ENCODE peak calls at places on chromosomes 2 and 18, in nine cellular contexts. B, O, M, E, F, V, Y, N and W are unnamed samples.

GRCh38 chr2:186950694-186951093 is 101.7 kb upstream of the ZSWIM2 start:
- DNase-seq in E (no peak), Y (no peak), O (peak; percentile 3), B (no peak), F (no peak), M (no peak), V (no peak), N (no peak), W (no peak)

GRCh38 chr2:119482481-119483394 is 41.5 kb downstream of the SCTR start:
- DNase-seq in M (no peak), B (no peak), N (no peak), O (no peak), F (no peak), V (no peak), E (no peak), Y (no peak), W (no peak)

GRCh38 chr2:233354971-233355574 is 779 bp downstream of the DGKD start:
- DNase-seq in V (peak; percentile 53), B (no peak), N (peak; percentile 46), O (no peak), M (no peak), F (no peak), E (peak; percentile 24), Y (no peak), W (no peak)

GRCh38 chr2:10571057-10571456 is 118.7 kb downstream of the NOL10 start:
- DNase-seq in V (no peak), Y (no peak), F (no peak), M (no peak), E (no peak), N (no peak), B (no peak), O (no peak), W (no peak)

GRCh38 chr2:30226144-30227032 is 4.9 kb upstream of the LBH start:
- DNase-seq in N (no peak), M (peak; percentile 32), O (no peak), V (no peak), E (no peak), Y (no peak), B (no peak), F (no peak), W (no peak)

GRCh38 chr2:202122975-202123765 is 50.1 kb downstream of the KIAA2012 start:
- DNase-seq in F (no peak), V (no peak), E (peak; percentile 34), Y (no peak), M (no peak), O (no peak), B (no peak), N (no peak), W (no peak)

GRCh38 chr2:176507736-176508135 is 238.5 kb downstream of the MTX2 start:
- DNase-seq in N (no peak), M (no peak), B (no peak), F (no peak), E (no peak), V (no peak), Y (no peak), O (no peak), W (no peak)

GRCh38 chr2:128505150-128505490 is 186.5 kb upstream of the HS6ST1 start:
- DNase-seq in M (no peak), F (peak; percentile 66), O (no peak), N (no peak), E (no peak), B (no peak), V (peak; percentile 43), Y (peak; percentile 19), W (no peak)

GRCh38 chr2:236180831-236181453 is 12.8 kb upstream of the GBX2 start:
- DNase-seq in F (peak; percentile 69), N (peak; percentile 83), V (peak; percentile 45), E (peak; percentile 25), M (peak; percentile 57), O (peak; percentile 11), B (no peak), Y (no peak), W (no peak)

GRCh38 chr18:36719630-36720029 is 109.2 kb downstream of the TPGS2 start:
- DNase-seq in V (no peak), O (no peak), F (no peak), N (no peak), E (no peak), B (no peak), Y (no peak), M (no peak), W (no peak)

GRCh38 chr18:677951-678363 is 20.5 kb downstream of the TYMS start:
- DNase-seq in M (no peak), Y (no peak), F (no peak), V (no peak), O (no peak), B (no peak), E (peak; percentile 32), N (no peak), W (no peak)

DNA sequence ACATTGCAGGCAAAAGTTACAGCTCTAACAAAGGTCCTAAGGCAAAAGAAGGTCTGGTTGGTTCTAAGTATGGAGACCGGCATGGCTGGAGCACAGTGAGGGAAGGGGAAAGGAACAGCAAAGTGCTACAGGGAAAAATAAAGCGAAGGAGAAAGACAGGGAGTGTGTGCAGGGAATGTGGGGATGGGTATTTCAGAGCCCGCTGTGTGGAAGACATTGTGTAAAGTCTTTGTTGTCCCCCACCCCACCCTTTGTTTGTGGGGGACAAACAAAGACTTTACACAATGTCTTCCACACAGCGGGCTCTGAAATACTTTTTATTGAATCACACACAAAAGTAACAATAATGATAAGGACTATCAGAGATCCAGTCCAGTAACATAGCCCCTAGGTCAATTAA is 28.9 kb upstream of the C2orf15 start:
- DNase-seq in V (no peak), M (no peak), B (no peak), F (no peak), E (peak; percentile 16), N (no peak), Y (no peak), O (no peak), W (no peak)
- TF ChIP-seq CTCF in V (no peak), M (no peak), B (no peak), F (no peak), E (no peak), N (no peak), Y (no peak), O (no peak), W (no peak)

GRCh38 chr2:1594281-1595171 is 149.8 kb downstream of the PXDN start:
- DNase-seq in M (no peak), Y (peak; percentile 42), N (peak; percentile 13), E (no peak), B (no peak), O (no peak), F (no peak), V (no peak), W (no peak)

GRCh38 chr2:1593371-1594205 is 150.7 kb downstream of the PXDN start:
- DNase-seq in M (no peak), E (no peak), V (no peak), O (no peak), Y (peak; percentile 22), F (no peak), N (peak; percentile 90), B (no peak), W (peak; percentile 92)

GRCh38 chr2:1590611-1591460 is 153.5 kb downstream of the PXDN start:
- DNase-seq in N (no peak), F (peak; percentile 9), M (no peak), O (no peak), V (no peak), Y (no peak), B (no peak), E (no peak), W (no peak)

GRCh38 chr2:1591461-1591770 is 152.9 kb downstream of the PXDN start:
- DNase-seq in B (no peak), N (no peak), V (no peak), O (no peak), E (no peak), F (no peak), M (no peak), Y (peak; percentile 39), W (no peak)

GRCh38 chr2:1591978-1592907 is 152.1 kb downstream of the PXDN start:
- DNase-seq in O (no peak), M (peak; percentile 88), Y (peak; percentile 20), N (peak; percentile 71), F (peak; percentile 95), E (peak; percentile 46), V (peak; percentile 13), B (no peak), W (peak; percentile 81)
- TF ChIP-seq CTCF in O (peak; percentile 52), M (peak; percentile 92), Y (no peak), N (peak; percentile 34), F (peak; percentile 97), E (peak; percentile 54), V (peak; percentile 33), B (no peak), W (peak; percentile 86)

GRCh38 chr2:88668862-88669261 is 22.6 kb upstream of the RPIA start:
- DNase-seq in Y (no peak), N (no peak), O (no peak), B (no peak), V (no peak), M (no peak), F (no peak), E (no peak), W (no peak)

GRCh38 chr2:88666576-88666975 is 24.9 kb upstream of the RPIA start:
- DNase-seq in V (no peak), B (no peak), Y (no peak), O (no peak), F (no peak), M (no peak), N (no peak), E (no peak), W (no peak)

GRCh38 chr2:88671786-88672427 is 19.6 kb upstream of the RPIA start:
- DNase-seq in E (no peak), O (no peak), V (peak; percentile 76), Y (no peak), B (no peak), M (no peak), N (peak; percentile 82), F (peak; percentile 24), W (no peak)

GRCh38 chr2:88669371-88670214 is 21.9 kb upstream of the RPIA start:
- DNase-seq in F (peak; percentile 44), E (no peak), M (no peak), B (no peak), V (peak; percentile 74), Y (no peak), N (peak; percentile 65), O (no peak), W (no peak)

DNA sequence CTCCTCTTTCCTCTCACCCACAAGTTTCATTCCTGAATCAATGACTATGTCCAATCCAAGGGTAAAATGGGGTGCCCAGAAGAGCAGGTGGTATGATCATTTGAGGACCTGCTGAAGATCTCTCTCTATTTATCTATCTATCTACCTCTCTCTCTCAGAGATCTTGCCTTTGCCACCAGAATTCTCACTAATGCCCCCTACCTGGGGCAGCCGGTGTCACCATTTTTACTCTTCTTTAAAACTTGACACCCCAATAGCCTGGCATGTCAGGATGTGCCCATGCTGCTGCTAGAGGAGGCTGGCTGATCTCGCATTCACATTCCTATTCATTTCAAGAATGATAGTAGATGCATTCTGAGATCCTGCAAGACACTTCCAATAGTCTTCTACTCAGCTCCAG is 24.3 kb upstream of the RPIA start:
- DNase-seq in N (no peak), O (no peak), M (no peak), F (no peak), Y (no peak), B (no peak), V (no peak), E (no peak), W (no peak)
- TF ChIP-seq CTCF in N (no peak), O (no peak), M (no peak), F (no peak), Y (no peak), B (no peak), V (peak; percentile 38), E (no peak), W (no peak)

DNA sequence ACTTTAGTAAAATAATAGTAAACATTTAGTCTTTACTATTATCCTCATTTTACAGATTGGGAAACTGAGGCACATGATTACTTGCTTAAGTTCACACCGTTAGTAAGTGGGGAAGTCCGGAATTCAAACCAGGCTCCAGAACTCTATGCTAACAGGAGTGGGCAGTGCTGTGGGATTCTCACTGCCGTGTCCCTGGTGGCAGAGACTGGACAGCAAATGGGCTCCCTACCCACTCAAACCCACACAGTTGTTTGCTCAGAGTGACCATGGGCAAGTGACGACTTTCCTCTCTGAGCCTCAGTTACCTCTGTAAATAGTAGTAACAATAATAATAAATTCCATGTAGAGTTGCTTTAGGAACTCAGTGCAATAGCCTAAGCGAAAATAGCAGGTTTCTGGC is 24.0 kb downstream of the MAIP1 start:
- DNase-seq in M (no peak), N (no peak), V (no peak), O (no peak), F (no peak), Y (no peak), E (no peak), B (no peak), W (no peak)
- TF ChIP-seq CTCF in M (no peak), N (no peak), V (no peak), O (no peak), F (no peak), Y (no peak), E (no peak), B (no peak), W (no peak)